ENCODE peak calls at places on chromosome 4, in five cellular contexts. A, W, E, S and N are unnamed samples.
A peak's percentile ranks its signal among the peaks of the same experiment; 100 is the strongest.

GRCh38 chr4:905485-906214 is 26.5 kb downstream of the GAK start:
- DNase-seq in A (no peak), W (no peak), E (no peak), S (no peak), N (no peak)

GRCh38 chr4:86306816-86307215 is 53.0 kb downstream of the MAPK10 start:
- DNase-seq in A (no peak), W (no peak), E (no peak), S (no peak), N (no peak)

GRCh38 chr4:55503164-55503563 is 43.5 kb downstream of the CLOCK start:
- DNase-seq in A (no peak), W (no peak), E (no peak), S (no peak), N (no peak)

GRCh38 chr4:68734095-68734494 is 63.6 kb upstream of the UGT2B15 start:
- DNase-seq in A (no peak), W (no peak), E (no peak), S (no peak), N (no peak)

GRCh38 chr4:121239951-121240350 is 75.8 kb upstream of the TNIP3 start:
- DNase-seq in A (no peak), W (no peak), E (no peak), S (no peak), N (no peak)

GRCh38 chr4:161463436-161463835 is 700.4 kb downstream of the FSTL5 start:
- DNase-seq in A (no peak), W (no peak), E (no peak), S (no peak), N (no peak)

GRCh38 chr4:184369871-184370270 is 104.5 kb downstream of the IRF2 start:
- DNase-seq in A (no peak), W (no peak), E (no peak), S (no peak), N (no peak)

GRCh38 chr4:139872274-139872673 is 206.7 kb downstream of the MGST2 start:
- DNase-seq in A (no peak), W (no peak), E (peak; percentile 15), S (no peak), N (no peak)

GRCh38 chr4:177696438-177696966 is 254.3 kb upstream of the AGA start:
- DNase-seq in A (no peak), W (no peak), E (no peak), S (no peak), N (no peak)

GRCh38 chr4:1511441-1512041 is 105.3 kb upstream of the NKX1-1 start:
- DNase-seq in A (no peak), W (no peak), E (no peak), S (no peak), N (no peak)

GRCh38 chr4:107519057-107519456 is 201.0 kb downstream of the PAPSS1 start:
- DNase-seq in A (no peak), W (peak; percentile 11), E (peak; percentile 5), S (no peak), N (no peak)
- TF ChIP-seq CTCF in A (no peak), W (peak; percentile 42), E (peak; percentile 28), S (no peak), N (no peak)

GRCh38 chr4:34953145-34953799 is 1291.0 kb downstream of the ARAP2 start:
- DNase-seq in A (no peak), W (no peak), E (no peak), S (no peak), N (no peak)
- TF ChIP-seq CTCF in A (no peak), W (no peak), E (no peak), S (no peak), N (no peak)

GRCh38 chr4:77240469-77241066 is 83.6 kb downstream of the CCNG2 start:
- DNase-seq in A (no peak), W (peak; percentile 83), E (peak; percentile 37), S (no peak), N (peak; percentile 27)
- TF ChIP-seq CTCF in A (peak; percentile 46), W (peak; percentile 76), E (peak; percentile 77), S (peak; percentile 41), N (peak; percentile 21)

DNA sequence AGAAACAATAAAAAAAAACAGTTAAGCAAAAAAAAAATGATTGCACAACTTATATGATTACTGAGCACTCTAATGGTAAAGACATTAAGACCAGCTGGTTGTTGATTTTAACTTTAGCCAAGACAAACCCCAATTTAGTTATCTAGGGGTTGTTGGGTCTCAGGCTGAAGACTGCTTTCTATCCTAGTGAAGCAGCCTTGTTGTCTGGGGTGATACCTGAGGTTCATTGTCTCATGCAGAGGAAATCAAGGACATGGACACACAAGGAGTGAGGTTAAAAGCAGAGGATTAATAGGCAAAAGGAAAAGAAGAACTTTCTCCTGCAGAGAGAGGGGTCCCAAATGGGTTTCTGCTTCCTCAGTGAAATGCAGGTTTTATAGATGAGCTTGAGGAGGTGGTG is 40.0 kb upstream of the CYP2U1 start:
- DNase-seq in A (no peak), W (no peak), E (no peak), S (no peak), N (no peak)
- TF ChIP-seq CTCF in A (no peak), W (no peak), E (no peak), S (no peak), N (no peak)